ENCODE peak calls at places on chromosomes 2 and 18, in four cellular contexts. A is PC-9, F is endothelial cell, M is brain microvascular endothelial cell. R is an unnamed sample.

GRCh38 chr2:64396001-64396400 is 58.0 kb upstream of the LGALSL start:
- DNase-seq in A (no peak), F (no peak), M (no peak), R (no peak)

GRCh38 chr2:162084561-162084960 is 10.5 kb upstream of the DPP4 start:
- DNase-seq in A (no peak), F (no peak), M (no peak), R (no peak)

GRCh38 chr2:164560181-164560792 is 61.0 kb downstream of the GRB14 start:
- DNase-seq in A (no peak), F (no peak), M (peak), R (no peak)

GRCh38 chr2:154455201-154455600 is 243.3 kb upstream of the KCNJ3 start:
- DNase-seq in A (no peak), F (no peak), M (peak), R (no peak)

GRCh38 chr2:11024687-11025086 is 113.0 kb downstream of the KCNF1 start:
- DNase-seq in A (no peak), F (no peak), M (no peak), R (no peak)

GRCh38 chr2:16537347-16537746 is 128.3 kb downstream of the CYRIA start:
- DNase-seq in A (no peak), F (no peak), M (peak), R (no peak)

GRCh38 chr2:38552259-38552658 is 50.5 kb downstream of the HNRNPLL start:
- DNase-seq in A (no peak), F (no peak), M (no peak), R (no peak)

GRCh38 chr18:9239708-9240107 is 94.9 kb upstream of the TWSG1 start:
- DNase-seq in A (no peak), F (no peak), M (no peak), R (no peak)

GRCh38 chr2:242004902-242005230 is 135.3 kb downstream of the RTP5 start:
- DNase-seq in A (no peak), F (no peak), M (no peak), R (no peak)

GRCh38 chr2:139353874-139354273 is 573.7 kb upstream of the NXPH2 start:
- DNase-seq in A (no peak), F (no peak), M (no peak), R (no peak)
- TF ChIP-seq CTCF in A (no peak), F (no peak), M (no peak), R (no peak)

GRCh38 chr2:29981402-29981801 is 60.0 kb upstream of the ALK start:
- DNase-seq in A (no peak), F (no peak), M (no peak), R (no peak)

GRCh38 chr2:29987141-29987540 is 65.8 kb upstream of the ALK start:
- DNase-seq in A (no peak), F (no peak), M (no peak), R (no peak)

GRCh38 chr2:29983308-29983707 is 61.9 kb upstream of the ALK start:
- DNase-seq in A (no peak), F (no peak), M (no peak), R (no peak)
- TF ChIP-seq CTCF in A (no peak), F (no peak), M (no peak), R (no peak)

DNA sequence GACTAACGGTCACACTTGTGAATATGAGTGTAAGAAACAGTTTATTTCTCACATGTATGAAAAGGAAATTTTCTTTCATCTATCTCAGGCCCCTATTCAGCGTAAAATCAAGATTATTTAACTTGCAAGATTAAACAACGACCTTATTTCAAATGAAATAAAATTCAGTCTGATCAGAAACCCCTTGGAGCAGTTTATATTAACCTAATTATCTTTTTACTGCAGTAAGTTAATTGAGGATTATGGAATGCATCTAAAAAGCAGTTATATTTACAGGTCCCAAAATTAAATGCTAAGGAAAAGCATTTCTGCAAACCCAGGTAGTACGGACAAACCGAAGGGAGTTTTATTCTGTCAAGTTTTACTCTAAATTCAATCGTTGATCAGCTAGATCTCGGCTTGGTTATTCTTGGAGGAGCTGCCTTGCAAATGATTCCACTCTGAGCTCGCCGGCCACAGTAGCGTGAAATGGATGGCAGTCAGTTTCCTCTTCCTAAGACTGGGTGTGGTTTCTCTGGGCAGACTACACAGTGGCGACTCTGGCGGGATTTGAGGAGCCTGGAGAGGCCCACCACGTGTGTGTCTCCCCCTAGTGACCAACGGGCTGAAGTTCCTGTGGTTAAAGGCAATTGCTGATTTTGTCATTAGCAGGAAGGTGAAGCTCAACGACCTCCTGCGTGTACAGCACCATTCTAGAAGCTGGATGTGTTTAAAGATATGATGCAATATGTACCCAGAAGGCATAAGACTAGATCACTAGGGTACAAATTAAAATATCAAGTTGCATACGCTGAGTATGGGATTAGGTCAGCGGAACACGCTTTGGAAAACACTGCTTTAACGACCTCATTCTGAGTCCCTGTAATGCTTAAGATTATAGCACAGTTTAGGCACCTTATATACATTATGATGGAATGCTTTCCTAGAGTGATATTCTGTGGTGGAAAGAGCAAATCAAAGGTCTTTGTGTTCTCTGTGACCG is 36.4 kb downstream of the PRKRA start:
- DNase-seq in A (peak), F (peak), M (peak), R (peak)
- TF ChIP-seq CTCF in A (peak), F (peak), M (peak), R (peak)

GRCh38 chr2:145759228-145759940 is 1239.5 kb upstream of the ZEB2 start:
- DNase-seq in A (no peak), F (no peak), M (no peak), R (no peak)
- TF ChIP-seq CTCF in A (no peak), F (no peak), M (no peak), R (no peak)